ENCODE peak calls at places on chromosomes 16 and 17, in six cellular contexts. N is dermis blood vessel endothelial cell, K is RWPE1, Q is fibroblast of gingiva, H is upper lobe of right lung, M is dorsolateral prefrontal cortex. V is an unnamed sample.

GRCh38 chr16:87201052-87201451 is 116.1 kb downstream of the C16orf95 start:
- DNase-seq in N (peak), H (no peak), Q (peak), K (peak), M (peak), V (no peak)

GRCh38 chr16:88983771-88984687 is 7.0 kb upstream of the CBFA2T3 start:
- DNase-seq in M (no peak), K (no peak), Q (no peak), N (no peak), H (no peak), V (no peak)

GRCh38 chr16:19997264-19997663 is 76.4 kb downstream of the GPR139 start:
- DNase-seq in N (no peak), M (no peak), H (no peak), K (no peak), Q (no peak), V (no peak)

GRCh38 chr17:46788796-46789195 is 29.7 kb downstream of the WNT3 start:
- DNase-seq in K (no peak), Q (no peak), N (no peak), M (no peak), H (no peak), V (no peak)

GRCh38 chr16:715448-716249 is 731 bp downstream of the METRN start:
- DNase-seq in H (peak), N (peak), Q (no peak), M (no peak), K (no peak), V (no peak)

GRCh38 chr17:13421581-13421980 is 180.1 kb downstream of the HS3ST3A1 start:
- DNase-seq in Q (no peak), K (no peak), H (no peak), N (no peak), M (no peak), V (no peak)

GRCh38 chr16:66028505-66029216 is 337.8 kb upstream of the CDH5 start:
- DNase-seq in M (no peak), N (no peak), H (no peak), K (no peak), Q (peak), V (no peak)

GRCh38 chr16:8512941-8513624 is 77.2 kb downstream of the TMEM114 start:
- DNase-seq in H (no peak), K (no peak), M (no peak), N (no peak), Q (no peak), V (no peak)

GRCh38 chr17:43976956-43977837 is 23.5 kb upstream of the PYY start:
- DNase-seq in Q (no peak), N (no peak), K (no peak), H (no peak), M (no peak), V (no peak)

GRCh38 chr17:55722742-55723487 is at the start of gene TMEM100:
- DNase-seq in M (no peak), Q (peak), H (no peak), K (no peak), N (peak), V (peak)

GRCh38 chr17:323721-324139 is 28.9 kb downstream of the RPH3AL start:
- DNase-seq in Q (no peak), K (no peak), M (no peak), N (no peak), H (peak), V (no peak)

GRCh38 chr16:50273888-50274770 is 7.8 kb downstream of the ADCY7 start:
- DNase-seq in K (no peak), M (no peak), N (no peak), H (peak), Q (no peak), V (no peak)

GRCh38 chr16:89118361-89119061 is 24.9 kb downstream of the ACSF3 start:
- DNase-seq in Q (no peak), M (no peak), K (no peak), H (peak), N (no peak), V (no peak)

GRCh38 chr16:56987692-56988091 is 1.7 kb upstream of the NLRC5 start:
- DNase-seq in Q (no peak), N (no peak), K (no peak), M (no peak), H (no peak), V (no peak)

GRCh38 chr17:77299256-77300015 is 158.7 kb downstream of the SEC14L1 start:
- DNase-seq in H (no peak), Q (no peak), K (no peak), N (no peak), M (no peak), V (no peak)

GRCh38 chr17:16294560-16294959 is 58.7 kb downstream of the CENPV start:
- DNase-seq in M (no peak), N (no peak), H (no peak), K (no peak), Q (no peak), V (no peak)

GRCh38 chr17:79005063-79005861 is 4.3 kb downstream of the CANT1 start:
- DNase-seq in N (peak), H (peak), K (peak), M (no peak), Q (no peak), V (no peak)

GRCh38 chr17:72754513-72754912 is 338.0 kb downstream of the SLC39A11 start:
- DNase-seq in Q (no peak), H (no peak), K (no peak), N (no peak), M (no peak), V (no peak)

GRCh38 chr17:10216213-10216982 is 18.0 kb upstream of the GAS7 start:
- DNase-seq in M (peak), Q (no peak), H (no peak), K (no peak), N (no peak), V (no peak)

GRCh38 chr16:72285324-72285723 is 113.4 kb upstream of the PMFBP1 start:
- DNase-seq in N (no peak), M (no peak), Q (no peak), H (no peak), K (no peak), V (no peak)

GRCh38 chr17:43104665-43105064 is 20.5 kb downstream of the BRCA1 start:
- DNase-seq in M (no peak), Q (no peak), N (no peak), K (no peak), H (no peak), V (no peak)

GRCh38 chr17:385195-385835 is 32.7 kb upstream of the RPH3AL start:
- DNase-seq in M (no peak), K (peak), Q (no peak), N (peak), H (peak), V (no peak)

GRCh38 chr16:14301150-14302030 is 230.3 kb downstream of the MRTFB start:
- DNase-seq in Q (no peak), M (no peak), N (peak), K (peak), H (peak), V (no peak)

GRCh38 chr16:6125483-6126259 is 1028.1 kb upstream of the EEF2KMT start:
- DNase-seq in N (no peak), K (no peak), Q (no peak), H (no peak), M (no peak), V (no peak)

V was measured in dermis microvascular lymphatic vessel endothelial cell.